ENCODE peak calls at places on chromosomes 4 and X, in seven cellular contexts. One of them, this sample, is unnamed.

GRCh38 chrX:56226980-56227379 is 5.2 kb upstream of the KLF8 start:
- DNase-seq in SK-N-SH: no peak
- DNase-seq in HCT116: no peak
- DNase-seq in T47D: no peak
- DNase-seq in K562: no peak
- DNase-seq in GM12878: no peak
- DNase-seq in H1: no peak
- DNase-seq in this sample: no peak

GRCh38 chrX:154047266-154047665 is 27.6 kb upstream of the IRAK1 start:
- DNase-seq in T47D: peak
- DNase-seq in K562: peak
- DNase-seq in GM12878: no peak
- DNase-seq in HCT116: no peak
- DNase-seq in SK-N-SH: no peak
- DNase-seq in H1: no peak
- DNase-seq in this sample: no peak

GRCh38 chr4:114383721-114384120 is 214.9 kb upstream of the UGT8 start:
- DNase-seq in HCT116: peak
- DNase-seq in K562: no peak
- DNase-seq in GM12878: no peak
- DNase-seq in T47D: no peak
- DNase-seq in H1: no peak
- DNase-seq in SK-N-SH: no peak
- DNase-seq in this sample: no peak

GRCh38 chrX:153650959-153651358 is 4.0 kb downstream of the DUSP9 start:
- DNase-seq in T47D: no peak
- DNase-seq in H1: no peak
- DNase-seq in K562: no peak
- DNase-seq in HCT116: no peak
- DNase-seq in GM12878: no peak
- DNase-seq in SK-N-SH: no peak
- DNase-seq in this sample: no peak

GRCh38 chrX:111100191-111100590 is 4.2 kb downstream of the PAK3 start:
- DNase-seq in K562: peak
- DNase-seq in H1: no peak
- DNase-seq in HCT116: peak
- DNase-seq in SK-N-SH: peak
- DNase-seq in GM12878: no peak
- DNase-seq in T47D: peak
- DNase-seq in this sample: peak

GRCh38 chr4:120009731-120010130 is 56.9 kb downstream of the MAD2L1 start:
- DNase-seq in SK-N-SH: no peak
- DNase-seq in T47D: peak
- DNase-seq in H1: no peak
- DNase-seq in K562: no peak
- DNase-seq in HCT116: no peak
- DNase-seq in GM12878: no peak
- DNase-seq in this sample: no peak

GRCh38 chr4:1310796-1311715 is 21.4 kb downstream of the MAEA start:
- DNase-seq in SK-N-SH: no peak
- DNase-seq in HCT116: no peak
- DNase-seq in GM12878: no peak
- DNase-seq in K562: no peak
- DNase-seq in H1: no peak
- DNase-seq in T47D: no peak
- DNase-seq in this sample: no peak

GRCh38 chr4:141153751-141154510 is 20.7 kb upstream of the RNF150 start:
- DNase-seq in SK-N-SH: peak
- DNase-seq in T47D: no peak
- DNase-seq in HCT116: no peak
- DNase-seq in GM12878: no peak
- DNase-seq in H1: no peak
- DNase-seq in K562: peak
- DNase-seq in this sample: no peak

GRCh38 chr4:76897522-76898384 is at the start of gene SOWAHB:
- DNase-seq in T47D: peak
- DNase-seq in K562: no peak
- DNase-seq in H1: peak
- DNase-seq in GM12878: no peak
- DNase-seq in HCT116: peak
- DNase-seq in SK-N-SH: peak
- DNase-seq in this sample: peak

GRCh38 chrX:133561251-133561650 is 146.0 kb upstream of the GPC4 start:
- DNase-seq in K562: no peak
- DNase-seq in HCT116: no peak
- DNase-seq in SK-N-SH: no peak
- DNase-seq in GM12878: no peak
- DNase-seq in T47D: no peak
- DNase-seq in H1: no peak
- DNase-seq in this sample: no peak

GRCh38 chrX:132615396-132616131 is 126.7 kb upstream of the MBNL3 start:
- DNase-seq in T47D: peak
- DNase-seq in K562: peak
- DNase-seq in H1: peak
- DNase-seq in HCT116: peak
- DNase-seq in SK-N-SH: no peak
- DNase-seq in GM12878: no peak
- DNase-seq in this sample: peak

GRCh38 chr4:155430895-155431467 is 54.2 kb upstream of the MAP9 start:
- DNase-seq in GM12878: no peak
- DNase-seq in SK-N-SH: peak
- DNase-seq in K562: no peak
- DNase-seq in T47D: no peak
- DNase-seq in H1: no peak
- DNase-seq in HCT116: no peak
- DNase-seq in this sample: no peak

GRCh38 chr4:87521757-87522374 is 7.3 kb downstream of the SPARCL1 start:
- DNase-seq in GM12878: no peak
- DNase-seq in SK-N-SH: no peak
- DNase-seq in H1: no peak
- DNase-seq in HCT116: peak
- DNase-seq in T47D: peak
- DNase-seq in K562: peak
- DNase-seq in this sample: no peak

GRCh38 chrX:7252013-7252610 is 104.2 kb upstream of the PUDP start:
- DNase-seq in H1: no peak
- DNase-seq in SK-N-SH: no peak
- DNase-seq in T47D: peak
- DNase-seq in HCT116: no peak
- DNase-seq in GM12878: no peak
- DNase-seq in K562: no peak
- DNase-seq in this sample: no peak

GRCh38 chrX:36947214-36947613 is 61.0 kb upstream of the FAM47C start:
- DNase-seq in K562: no peak
- DNase-seq in GM12878: no peak
- DNase-seq in SK-N-SH: no peak
- DNase-seq in H1: no peak
- DNase-seq in HCT116: no peak
- DNase-seq in T47D: no peak
- DNase-seq in this sample: no peak

GRCh38 chrX:9291666-9292065 is 173.2 kb upstream of the TBL1X start:
- DNase-seq in SK-N-SH: no peak
- DNase-seq in HCT116: no peak
- DNase-seq in GM12878: no peak
- DNase-seq in T47D: no peak
- DNase-seq in H1: no peak
- DNase-seq in K562: no peak
- DNase-seq in this sample: no peak

GRCh38 chr4:151808120-151808529 is 47.3 kb upstream of the GATB start:
- DNase-seq in K562: no peak
- DNase-seq in T47D: no peak
- DNase-seq in HCT116: peak
- DNase-seq in GM12878: no peak
- DNase-seq in H1: no peak
- DNase-seq in SK-N-SH: no peak
- DNase-seq in this sample: no peak

DNA sequence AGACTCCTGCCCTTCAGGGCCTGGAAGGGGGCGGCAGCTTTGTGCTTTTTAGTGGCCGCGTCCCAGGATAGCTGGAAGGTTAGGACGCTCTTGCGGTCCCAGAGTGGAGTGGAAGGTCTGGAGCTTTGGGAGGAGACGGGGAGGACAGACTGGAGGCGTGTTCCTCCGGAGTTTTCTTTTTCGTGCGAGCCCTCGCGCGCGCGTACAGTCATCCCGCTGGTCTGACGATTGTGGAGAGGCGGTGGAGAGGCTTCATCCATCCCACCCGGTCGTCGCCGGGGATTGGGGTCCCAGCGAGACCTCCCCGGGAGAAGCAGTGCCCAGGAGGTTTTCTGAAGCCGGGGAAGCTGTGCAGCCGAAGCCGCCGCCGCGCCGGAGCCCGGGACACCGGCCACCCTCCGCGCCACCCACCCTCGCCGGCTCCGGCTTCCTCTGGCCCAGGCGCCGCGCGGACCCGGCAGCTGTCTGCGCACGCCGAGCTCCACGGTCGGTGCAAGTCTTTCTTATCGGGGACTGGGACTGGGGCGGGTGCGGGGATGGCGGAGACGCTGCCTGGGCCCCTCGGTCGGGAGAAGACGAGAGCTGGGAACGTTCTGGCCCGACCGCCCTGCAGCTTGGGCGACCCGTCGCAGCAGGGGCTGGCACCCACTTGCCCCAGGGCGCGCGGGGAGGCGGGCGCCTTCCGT is at the start of gene EDNRA:
- DNase-seq in H1: no peak
- DNase-seq in T47D: no peak
- DNase-seq in GM12878: no peak
- DNase-seq in SK-N-SH: peak
- DNase-seq in HCT116: no peak
- DNase-seq in K562: no peak
- DNase-seq in this sample: no peak
- TF ChIP-seq JUND in H1: no peak
- TF ChIP-seq JUND in T47D: no peak
- TF ChIP-seq JUND in GM12878: no peak
- TF ChIP-seq JUND in SK-N-SH: no peak
- TF ChIP-seq JUND in HCT116: no peak
- TF ChIP-seq JUND in K562: no peak
- TF ChIP-seq JUND in this sample: no peak

GRCh38 chrX:108464604-108465003 is 25.0 kb downstream of the COL4A5 start:
- DNase-seq in HCT116: no peak
- DNase-seq in GM12878: no peak
- DNase-seq in H1: no peak
- DNase-seq in T47D: peak
- DNase-seq in K562: no peak
- DNase-seq in SK-N-SH: no peak
- DNase-seq in this sample: no peak
- TF ChIP-seq JUND in HCT116: no peak
- TF ChIP-seq JUND in GM12878: no peak
- TF ChIP-seq JUND in H1: no peak
- TF ChIP-seq JUND in T47D: no peak
- TF ChIP-seq JUND in K562: no peak
- TF ChIP-seq JUND in SK-N-SH: no peak
- TF ChIP-seq JUND in this sample: no peak

GRCh38 chr4:6362896-6363295 is 93.2 kb downstream of the WFS1 start:
- DNase-seq in SK-N-SH: no peak
- DNase-seq in HCT116: no peak
- DNase-seq in T47D: peak
- DNase-seq in H1: no peak
- DNase-seq in GM12878: no peak
- DNase-seq in K562: peak
- DNase-seq in this sample: peak
- TF ChIP-seq JUND in SK-N-SH: no peak
- TF ChIP-seq JUND in HCT116: no peak
- TF ChIP-seq JUND in T47D: no peak
- TF ChIP-seq JUND in H1: no peak
- TF ChIP-seq JUND in GM12878: no peak
- TF ChIP-seq JUND in K562: no peak
- TF ChIP-seq JUND in this sample: no peak

DNA sequence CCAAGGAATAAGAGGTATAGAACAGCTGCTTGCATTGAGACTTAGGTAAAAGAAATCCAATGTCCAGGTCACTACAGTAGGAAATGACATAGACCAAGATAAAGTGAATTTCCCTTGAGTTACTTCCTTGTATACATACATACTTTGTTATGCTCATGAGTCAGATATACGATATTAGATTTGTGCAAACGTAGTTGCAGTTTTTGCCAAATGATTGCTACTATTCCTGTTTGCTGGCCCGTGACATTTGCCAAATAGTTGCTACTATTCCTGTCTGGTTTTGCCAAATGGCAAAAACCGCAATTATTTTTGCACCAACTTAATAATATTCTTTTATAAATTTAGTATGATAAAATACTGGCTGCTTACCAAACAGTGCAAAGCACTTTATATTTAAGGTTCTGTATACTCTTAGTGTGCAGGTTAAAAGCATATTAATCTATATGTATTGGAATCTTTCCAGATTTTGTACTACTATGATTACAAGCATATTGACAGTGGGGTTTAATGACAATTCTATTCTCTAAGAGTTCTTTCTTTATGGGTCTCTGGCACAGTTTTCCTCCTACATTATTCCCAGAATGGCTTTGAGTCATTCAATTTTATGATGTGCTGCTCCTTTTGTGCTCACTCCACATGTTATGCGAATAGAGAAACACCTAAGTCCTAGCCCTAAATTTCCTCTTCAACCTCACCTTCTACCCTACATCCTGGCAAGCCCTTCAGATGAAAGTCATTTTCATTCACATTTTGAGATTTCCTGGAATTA is 210.1 kb upstream of the DIAPH2 start:
- DNase-seq in T47D: no peak
- DNase-seq in HCT116: no peak
- DNase-seq in H1: no peak
- DNase-seq in K562: no peak
- DNase-seq in SK-N-SH: no peak
- DNase-seq in GM12878: no peak
- DNase-seq in this sample: no peak
- TF ChIP-seq JUND in T47D: no peak
- TF ChIP-seq JUND in HCT116: no peak
- TF ChIP-seq JUND in H1: no peak
- TF ChIP-seq JUND in K562: no peak
- TF ChIP-seq JUND in SK-N-SH: no peak
- TF ChIP-seq JUND in GM12878: no peak
- TF ChIP-seq JUND in this sample: no peak

This sample was measured in HepG2.